ENCODE peak calls at places on chromosomes 13 and 19, in seven cellular contexts. One of them, this sample, is unnamed. For H3K79me1, the result is how much of the 10 kb centered on the place peaks cover.

GRCh38 chr13:39816936-39817335 is 161.5 kb downstream of the COG6 start:
- DNase-seq in H1: no peak
- DNase-seq in neuronal stem cell: no peak
- DNase-seq in IMR-90: no peak
- DNase-seq in mesenchymal stem cell: peak
- DNase-seq in H9: no peak
- DNase-seq in mesendoderm: no peak
- DNase-seq in this sample: peak

GRCh38 chr19:46760363-46760762 is 14.1 kb upstream of the STRN4 start:
- DNase-seq in IMR-90: no peak
- DNase-seq in mesenchymal stem cell: no peak
- DNase-seq in H1: no peak
- DNase-seq in H9: no peak
- DNase-seq in mesendoderm: no peak
- DNase-seq in neuronal stem cell: no peak
- DNase-seq in this sample: no peak

GRCh38 chr19:44725251-44725650 is 23.3 kb upstream of the BCL3 start:
- DNase-seq in H9: no peak
- DNase-seq in mesendoderm: no peak
- DNase-seq in IMR-90: no peak
- DNase-seq in mesenchymal stem cell: peak
- DNase-seq in neuronal stem cell: no peak
- DNase-seq in H1: no peak
- DNase-seq in this sample: no peak

GRCh38 chr19:45717983-45718650 is 12.6 kb downstream of the FBXO46 start:
- DNase-seq in mesendoderm: no peak
- DNase-seq in mesenchymal stem cell: peak
- DNase-seq in H1: no peak
- DNase-seq in H9: peak
- DNase-seq in neuronal stem cell: no peak
- DNase-seq in IMR-90: no peak
- DNase-seq in this sample: no peak

GRCh38 chr13:113166266-113166665 is 7.8 kb downstream of the PROZ start:
- DNase-seq in H1: no peak
- DNase-seq in mesenchymal stem cell: no peak
- DNase-seq in H9: no peak
- DNase-seq in IMR-90: no peak
- DNase-seq in neuronal stem cell: no peak
- DNase-seq in mesendoderm: no peak
- DNase-seq in this sample: no peak

GRCh38 chr13:23966691-23967615 is 69.7 kb upstream of the C1QTNF9B start:
- DNase-seq in H1: no peak
- DNase-seq in H9: no peak
- DNase-seq in mesenchymal stem cell: peak
- DNase-seq in neuronal stem cell: no peak
- DNase-seq in mesendoderm: no peak
- DNase-seq in IMR-90: peak
- DNase-seq in this sample: no peak

GRCh38 chr19:39771751-39772150 is 6.9 kb upstream of the LEUTX start:
- DNase-seq in neuronal stem cell: no peak
- DNase-seq in mesenchymal stem cell: no peak
- DNase-seq in mesendoderm: peak
- DNase-seq in H1: no peak
- DNase-seq in IMR-90: no peak
- DNase-seq in H9: no peak
- DNase-seq in this sample: peak

GRCh38 chr13:91135949-91136348 is 211.5 kb upstream of the MIR17HG start:
- DNase-seq in neuronal stem cell: no peak
- DNase-seq in mesendoderm: no peak
- DNase-seq in mesenchymal stem cell: no peak
- DNase-seq in H9: no peak
- DNase-seq in H1: no peak
- DNase-seq in IMR-90: no peak
- DNase-seq in this sample: no peak

GRCh38 chr19:38661996-38662395 is 14.5 kb downstream of the ACTN4 start:
- DNase-seq in mesendoderm: peak
- DNase-seq in H1: no peak
- DNase-seq in IMR-90: no peak
- DNase-seq in neuronal stem cell: no peak
- DNase-seq in mesenchymal stem cell: no peak
- DNase-seq in H9: no peak
- DNase-seq in this sample: peak

GRCh38 chr13:42970824-42971669 is 21.0 kb downstream of the EPSTI1 start:
- DNase-seq in H9: peak
- DNase-seq in neuronal stem cell: peak
- DNase-seq in mesendoderm: peak
- DNase-seq in IMR-90: peak
- DNase-seq in mesenchymal stem cell: peak
- DNase-seq in H1: peak
- DNase-seq in this sample: peak

GRCh38 chr19:10510301-10510802 is 6.9 kb downstream of the S1PR5 start:
- DNase-seq in H1: peak
- DNase-seq in H9: peak
- DNase-seq in neuronal stem cell: peak
- DNase-seq in mesenchymal stem cell: no peak
- DNase-seq in mesendoderm: peak
- DNase-seq in IMR-90: no peak
- DNase-seq in this sample: peak

GRCh38 chr13:99398916-99399622 is 91.9 kb upstream of the GPR183 start:
- DNase-seq in IMR-90: no peak
- DNase-seq in neuronal stem cell: no peak
- DNase-seq in mesendoderm: no peak
- DNase-seq in mesenchymal stem cell: no peak
- DNase-seq in H9: no peak
- DNase-seq in H1: no peak
- DNase-seq in this sample: no peak

GRCh38 chr19:2582984-2583956 is 107.3 kb downstream of the GADD45B start:
- DNase-seq in H1: no peak
- DNase-seq in H9: no peak
- DNase-seq in neuronal stem cell: no peak
- DNase-seq in mesendoderm: no peak
- DNase-seq in mesenchymal stem cell: no peak
- DNase-seq in IMR-90: no peak
- DNase-seq in this sample: no peak

GRCh38 chr13:24328145-24328544 is 18.8 kb downstream of the C1QTNF9 start:
- DNase-seq in H9: no peak
- DNase-seq in IMR-90: no peak
- DNase-seq in neuronal stem cell: no peak
- DNase-seq in H1: no peak
- DNase-seq in mesenchymal stem cell: no peak
- DNase-seq in mesendoderm: no peak
- DNase-seq in this sample: peak

GRCh38 chr19:5480427-5480836 is 25.2 kb downstream of the ZNRF4 start:
- DNase-seq in mesendoderm: peak
- DNase-seq in neuronal stem cell: no peak
- DNase-seq in H1: peak
- DNase-seq in mesenchymal stem cell: peak
- DNase-seq in H9: peak
- DNase-seq in IMR-90: no peak
- DNase-seq in this sample: peak

GRCh38 chr13:41554180-41554579 is 96.8 kb downstream of the RGCC start:
- DNase-seq in IMR-90: no peak
- DNase-seq in neuronal stem cell: no peak
- DNase-seq in mesendoderm: no peak
- DNase-seq in H1: no peak
- DNase-seq in mesenchymal stem cell: no peak
- DNase-seq in H9: no peak
- DNase-seq in this sample: no peak

GRCh38 chr19:46573679-46574522 is 27.2 kb upstream of the CALM3 start:
- DNase-seq in H1: no peak
- DNase-seq in neuronal stem cell: no peak
- DNase-seq in mesenchymal stem cell: no peak
- DNase-seq in H9: no peak
- DNase-seq in mesendoderm: peak
- DNase-seq in IMR-90: no peak
- DNase-seq in this sample: no peak

GRCh38 chr13:29847501-29847983 is 2.9 kb downstream of the UBL3 start:
- DNase-seq in neuronal stem cell: no peak
- DNase-seq in mesendoderm: peak
- DNase-seq in IMR-90: peak
- DNase-seq in mesenchymal stem cell: peak
- DNase-seq in H1: no peak
- DNase-seq in H9: no peak
- DNase-seq in this sample: peak

GRCh38 chr19:5308471-5309437 is 31.9 kb downstream of the PTPRS start:
- DNase-seq in IMR-90: peak
- DNase-seq in H9: no peak
- DNase-seq in H1: no peak
- DNase-seq in mesendoderm: peak
- DNase-seq in neuronal stem cell: no peak
- DNase-seq in mesenchymal stem cell: no peak
- DNase-seq in this sample: no peak

DNA sequence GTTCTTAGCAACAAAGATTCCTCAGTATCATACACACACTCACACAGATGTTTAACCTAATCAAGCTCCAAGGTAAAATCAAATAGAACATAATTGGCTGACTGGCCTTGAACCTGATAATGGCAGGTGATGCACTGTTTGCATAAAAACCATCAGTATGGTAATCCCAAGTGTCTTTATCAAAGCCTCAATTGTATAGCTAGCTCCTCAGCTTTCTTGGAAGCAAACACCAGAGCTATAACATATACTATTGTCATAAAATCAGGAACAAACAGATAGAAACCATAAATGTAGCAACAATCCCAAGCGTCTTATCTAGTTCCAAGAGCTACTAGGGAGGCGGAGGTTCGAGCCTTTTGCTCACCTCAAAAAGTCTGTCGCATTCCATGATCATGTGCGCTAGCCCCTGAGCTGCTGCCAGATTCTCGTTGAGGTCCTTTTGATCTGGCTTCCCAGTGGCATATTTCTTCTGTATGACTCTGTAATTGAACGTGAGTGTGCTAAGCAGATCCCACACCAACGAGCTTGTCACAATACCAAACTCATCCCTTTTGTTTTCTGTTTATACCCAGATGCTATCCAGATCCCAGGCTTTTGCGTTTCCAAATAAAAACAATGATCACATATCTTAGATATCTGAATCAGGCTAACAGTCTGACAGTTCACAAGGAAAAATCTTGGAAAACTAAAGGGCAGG is 95.3 kb downstream of the KL start:
- DNase-seq in neuronal stem cell: no peak
- DNase-seq in H1: no peak
- DNase-seq in IMR-90: peak
- DNase-seq in H9: no peak
- DNase-seq in mesenchymal stem cell: no peak
- DNase-seq in mesendoderm: no peak
- DNase-seq in this sample: no peak
- H3K23ac ChIP-seq in neuronal stem cell: no peak
- H3K23ac ChIP-seq in H1: no peak
- H3K23ac ChIP-seq in IMR-90: no peak
- H3K23ac ChIP-seq in H9: no peak
- H3K23ac ChIP-seq in mesenchymal stem cell: no peak
- H3K23ac ChIP-seq in mesendoderm: no peak
- H3K23ac ChIP-seq in this sample: no peak

DNA sequence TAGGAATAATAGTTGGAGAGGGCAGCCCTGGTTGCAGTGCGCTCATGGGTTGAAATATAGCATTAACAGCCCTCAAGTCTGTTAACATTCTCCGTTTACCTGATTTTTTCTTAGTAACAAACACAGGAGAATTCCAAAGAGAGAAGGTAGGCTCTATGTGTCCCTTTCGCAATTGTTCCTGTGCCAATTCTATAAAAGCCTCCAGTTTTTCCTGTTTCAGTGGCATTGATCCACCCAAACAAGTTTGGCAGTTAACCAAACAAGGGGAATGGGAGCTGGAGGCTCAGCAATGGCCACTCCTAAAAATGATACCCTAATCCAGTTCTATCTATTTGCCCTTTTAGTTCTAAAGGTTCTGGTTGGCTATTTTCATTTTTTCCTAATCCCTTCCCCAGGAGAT is 151.6 kb downstream of the ZNF486 start:
- DNase-seq in mesendoderm: no peak
- DNase-seq in IMR-90: no peak
- DNase-seq in H1: no peak
- DNase-seq in mesenchymal stem cell: no peak
- DNase-seq in neuronal stem cell: no peak
- DNase-seq in H9: no peak
- DNase-seq in this sample: no peak
- H3K79me1 ChIP-seq in mesendoderm: under half
- H3K79me1 ChIP-seq in IMR-90: under half
- H3K79me1 ChIP-seq in H1: under half
- H3K79me1 ChIP-seq in mesenchymal stem cell: under half
- H3K79me1 ChIP-seq in neuronal stem cell: under half
- H3K79me1 ChIP-seq in H9: under half
- H3K79me1 ChIP-seq in this sample: under half

DNA sequence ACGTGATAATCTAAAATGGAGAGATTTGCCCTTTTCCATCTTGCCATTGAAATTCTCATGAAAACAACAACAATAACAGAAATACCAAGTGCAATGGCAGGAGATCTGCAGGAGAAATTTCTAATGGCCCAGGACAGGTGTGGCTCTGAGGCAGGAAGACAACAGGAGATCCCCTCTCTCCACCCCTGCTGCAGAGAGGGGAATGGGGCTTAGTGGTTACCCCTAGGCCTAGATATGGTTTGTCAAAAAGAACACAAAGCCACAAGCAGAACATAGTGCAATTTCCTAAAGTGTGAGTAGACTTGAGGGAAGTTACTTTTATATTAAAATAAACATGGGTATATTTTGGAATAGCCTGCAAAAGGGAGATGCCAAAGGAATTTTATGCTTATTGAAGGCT is 369.5 kb downstream of the KCNRG start:
- DNase-seq in H9: no peak
- DNase-seq in H1: no peak
- DNase-seq in neuronal stem cell: no peak
- DNase-seq in mesendoderm: no peak
- DNase-seq in mesenchymal stem cell: no peak
- DNase-seq in IMR-90: no peak
- DNase-seq in this sample: no peak
- H3K23ac ChIP-seq in H9: no peak
- H3K23ac ChIP-seq in H1: no peak
- H3K23ac ChIP-seq in neuronal stem cell: no peak
- H3K23ac ChIP-seq in mesendoderm: no peak
- H3K23ac ChIP-seq in mesenchymal stem cell: peak
- H3K23ac ChIP-seq in IMR-90: no peak
- H3K23ac ChIP-seq in this sample: no peak

DNA sequence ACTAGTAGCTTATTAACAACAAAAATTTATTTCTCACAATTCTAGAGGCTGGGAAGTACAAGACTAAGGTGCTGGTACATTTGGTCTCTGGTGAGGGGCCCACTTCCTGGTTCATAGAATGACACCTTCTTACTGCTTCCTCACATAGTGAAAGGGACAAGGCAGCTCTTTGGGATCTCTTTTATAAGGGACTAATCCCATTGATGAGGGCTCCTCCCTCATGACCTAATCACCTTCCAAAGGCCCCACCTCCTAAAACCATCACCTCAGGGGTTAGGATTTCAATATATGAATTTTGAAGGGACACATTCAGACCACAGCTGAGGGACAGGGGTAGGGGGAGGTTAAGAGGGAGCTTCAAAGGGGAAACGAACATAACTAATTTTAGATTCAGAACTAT is 20.3 kb downstream of the SPART start:
- DNase-seq in IMR-90: no peak
- DNase-seq in mesenchymal stem cell: no peak
- DNase-seq in mesendoderm: peak
- DNase-seq in H9: peak
- DNase-seq in H1: no peak
- DNase-seq in neuronal stem cell: no peak
- DNase-seq in this sample: no peak
- H3K79me1 ChIP-seq in IMR-90: under half
- H3K79me1 ChIP-seq in mesenchymal stem cell: under half
- H3K79me1 ChIP-seq in mesendoderm: under half
- H3K79me1 ChIP-seq in H9: under half
- H3K79me1 ChIP-seq in H1: under half
- H3K79me1 ChIP-seq in neuronal stem cell: under half
- H3K79me1 ChIP-seq in this sample: under half

This sample was measured in trophoblast cell.